ENCODE peak calls at places on chromosomes 13 and 19, in seven cellular contexts. V is AG04449, F is body of pancreas, U is lower leg skin, K is fibroblast of lung, R is thoracic aorta, C is HepG2. A is an unnamed sample.

GRCh38 chr13:46321494-46322225 is 65.4 kb downstream of the RUBCNL start:
- DNase-seq in V (no peak), F (peak), U (peak), K (peak), R (no peak), C (peak), A (no peak)

GRCh38 chr13:63636231-63636993 is 2220.8 kb upstream of the PCDH20 start:
- DNase-seq in V (no peak), F (peak), U (no peak), K (peak), R (no peak), C (no peak), A (no peak)

GRCh38 chr13:106314417-106314816 is 221.0 kb downstream of the EFNB2 start:
- DNase-seq in V (no peak), F (no peak), U (no peak), K (no peak), R (no peak), C (no peak), A (no peak)

GRCh38 chr13:91014696-91015095 is 332.8 kb upstream of the MIR17HG start:
- DNase-seq in V (no peak), F (no peak), U (no peak), K (peak), R (no peak), C (no peak), A (no peak)

GRCh38 chr13:111270765-111271164 is 49.7 kb upstream of the TEX29 start:
- DNase-seq in V (no peak), F (no peak), U (no peak), K (peak), R (no peak), C (no peak), A (no peak)

GRCh38 chr13:107518780-107519179 is 696.6 kb downstream of the LIG4 start:
- DNase-seq in V (no peak), F (no peak), U (no peak), K (peak), R (no peak), C (no peak), A (no peak)

GRCh38 chr19:17784201-17785008 is 10.5 kb upstream of the B3GNT3 start:
- DNase-seq in V (no peak), F (peak), U (peak), K (peak), R (no peak), C (peak), A (no peak)

GRCh38 chr19:45528744-45529453 is 21.6 kb downstream of the VASP start:
- DNase-seq in V (no peak), F (peak), U (no peak), K (peak), R (no peak), C (no peak), A (no peak)

GRCh38 chr19:7986321-7987083 is 18.9 kb downstream of the ELAVL1 start:
- DNase-seq in V (peak), F (no peak), U (no peak), K (peak), R (no peak), C (no peak), A (no peak)

GRCh38 chr13:41199526-41199925 is 5.2 kb upstream of the KBTBD7 start:
- DNase-seq in V (no peak), F (no peak), U (no peak), K (no peak), R (no peak), C (no peak), A (no peak)

GRCh38 chr19:12727745-12728433 is 4.2 kb upstream of the TNPO2 start:
- DNase-seq in V (no peak), F (no peak), U (no peak), K (no peak), R (no peak), C (no peak), A (no peak)

GRCh38 chr19:19643158-19644053 is at the start of gene GMIP:
- DNase-seq in V (no peak), F (peak), U (peak), K (peak), R (no peak), C (peak), A (no peak)

GRCh38 chr19:919157-920050 is 2.3 kb downstream of the KISS1R start:
- DNase-seq in V (no peak), F (no peak), U (no peak), K (no peak), R (no peak), C (no peak), A (peak)

GRCh38 chr13:40798380-40798779 is 9.0 kb downstream of the SLC25A15 start:
- DNase-seq in V (no peak), F (peak), U (no peak), K (no peak), R (no peak), C (no peak), A (no peak)

GRCh38 chr13:99759163-99759552 is 212.4 kb downstream of the ZIC5 start:
- DNase-seq in V (no peak), F (no peak), U (no peak), K (no peak), R (no peak), C (no peak), A (no peak)

GRCh38 chr13:99756281-99756680 is 215.3 kb downstream of the ZIC5 start:
- DNase-seq in V (no peak), F (no peak), U (no peak), K (no peak), R (no peak), C (peak), A (no peak)

GRCh38 chr13:99760456-99760855 is 211.1 kb downstream of the ZIC5 start:
- DNase-seq in V (no peak), F (no peak), U (no peak), K (no peak), R (no peak), C (no peak), A (no peak)

GRCh38 chr13:99757756-99758464 is 213.7 kb downstream of the ZIC5 start:
- DNase-seq in V (no peak), F (no peak), U (no peak), K (no peak), R (no peak), C (no peak), A (no peak)

GRCh38 chr13:99758465-99759162 is 213.0 kb downstream of the ZIC5 start:
- DNase-seq in V (no peak), F (no peak), U (no peak), K (no peak), R (no peak), C (no peak), A (no peak)
- TF ChIP-seq CTCF in V (no peak), F (no peak), U (no peak), K (no peak), R (no peak), C (no peak), A (no peak)

DNA sequence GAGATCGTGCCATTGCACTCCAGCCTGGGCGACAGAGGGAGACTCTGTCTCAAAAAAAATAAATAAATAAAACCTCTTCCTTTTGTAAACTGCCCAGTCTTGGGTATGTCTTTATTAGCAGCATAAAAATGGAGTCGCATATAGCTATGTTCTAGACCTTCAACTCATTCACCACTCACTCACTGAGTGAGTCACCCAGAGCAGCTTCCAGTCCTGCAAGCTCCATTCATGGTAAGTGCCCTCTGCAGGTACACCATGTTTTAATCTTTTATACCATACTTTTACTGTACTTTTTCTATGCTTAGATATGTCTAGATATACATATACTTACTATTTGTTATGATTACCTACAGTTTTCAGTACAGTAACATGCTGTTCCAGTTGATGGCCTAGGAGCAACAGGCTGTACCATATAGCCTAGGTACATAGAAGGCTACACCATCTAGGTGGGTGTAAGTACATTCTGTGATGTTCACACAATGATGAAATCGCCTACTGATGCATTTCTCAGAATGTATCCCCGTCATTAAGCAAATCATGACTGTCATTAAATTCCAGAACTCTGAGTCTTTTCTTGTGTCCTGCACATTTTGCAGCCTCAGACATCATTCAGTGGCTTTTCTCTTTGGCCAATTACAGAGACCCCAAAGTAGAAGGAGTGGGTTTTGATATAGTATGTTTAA is 13.7 kb upstream of the FARP1 start:
- DNase-seq in V (peak), F (no peak), U (no peak), K (peak), R (no peak), C (no peak), A (no peak)
- TF ChIP-seq CTCF in V (no peak), F (no peak), U (no peak), K (no peak), R (no peak), C (no peak), A (peak)

GRCh38 chr13:101945435-101945834 is 456.4 kb downstream of the FGF14 start:
- DNase-seq in V (no peak), F (no peak), U (no peak), K (no peak), R (no peak), C (no peak), A (no peak)
- TF ChIP-seq CTCF in V (no peak), F (no peak), U (no peak), K (no peak), R (no peak), C (peak), A (peak)

GRCh38 chr19:57719424-57719823 is 8.0 kb downstream of the ZNF671 start:
- DNase-seq in V (no peak), F (no peak), U (no peak), K (no peak), R (no peak), C (no peak), A (no peak)
- TF ChIP-seq CTCF in V (no peak), F (no peak), U (no peak), K (no peak), R (no peak), C (no peak), A (no peak)

GRCh38 chr19:38263696-38264485 is 482 bp upstream of the SPINT2 start:
- DNase-seq in V (no peak), F (peak), U (peak), K (no peak), R (peak), C (peak), A (no peak)
- TF ChIP-seq CTCF in V (no peak), F (no peak), U (no peak), K (no peak), R (no peak), C (no peak), A (no peak)

DNA sequence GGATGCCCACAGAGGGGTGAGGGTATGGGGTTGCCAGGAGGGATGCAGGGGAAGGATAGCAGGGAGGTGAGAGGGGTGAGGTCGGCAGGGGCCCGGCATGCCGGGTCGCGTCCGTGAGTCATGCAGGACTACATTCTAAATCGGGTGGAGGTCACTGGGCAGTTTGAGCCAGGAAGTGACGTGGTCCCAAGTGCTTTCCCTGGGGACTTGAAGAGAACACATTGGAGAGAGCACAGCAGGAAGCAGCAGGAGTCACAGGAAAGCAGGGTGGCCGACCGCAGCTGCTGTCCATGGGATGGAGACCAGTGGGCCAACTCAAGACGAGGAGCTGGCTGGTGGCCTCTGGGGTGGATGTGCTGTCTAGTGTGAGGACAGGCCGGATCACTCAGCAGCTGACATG is 92.0 kb upstream of the WASF3 start:
- DNase-seq in V (no peak), F (no peak), U (peak), K (no peak), R (no peak), C (no peak), A (no peak)
- TF ChIP-seq CTCF in V (no peak), F (no peak), U (no peak), K (no peak), R (no peak), C (no peak), A (no peak)

GRCh38 chr13:71977028-71977427 is 110.0 kb upstream of the DACH1 start:
- DNase-seq in V (no peak), F (no peak), U (no peak), K (no peak), R (no peak), C (no peak), A (no peak)

GRCh38 chr13:71979616-71980015 is 112.6 kb upstream of the DACH1 start:
- DNase-seq in V (no peak), F (peak), U (no peak), K (peak), R (no peak), C (peak), A (no peak)
- TF ChIP-seq CTCF in V (no peak), F (no peak), U (no peak), K (peak), R (no peak), C (peak), A (peak)

GRCh38 chr19:48754950-48755645 is at the start of gene FGF21:
- DNase-seq in V (no peak), F (no peak), U (no peak), K (no peak), R (no peak), C (no peak), A (no peak)

GRCh38 chr19:48750351-48750750 is 2.1 kb downstream of the FUT1 start:
- DNase-seq in V (no peak), F (peak), U (no peak), K (no peak), R (no peak), C (no peak), A (no peak)

GRCh38 chr19:48751835-48752510 is 468 bp downstream of the FUT1 start:
- DNase-seq in V (no peak), F (no peak), U (no peak), K (no peak), R (no peak), C (no peak), A (no peak)

GRCh38 chr19:48750771-48751504 is 1.5 kb downstream of the FUT1 start:
- DNase-seq in V (no peak), F (peak), U (no peak), K (no peak), R (no peak), C (no peak), A (no peak)

DNA sequence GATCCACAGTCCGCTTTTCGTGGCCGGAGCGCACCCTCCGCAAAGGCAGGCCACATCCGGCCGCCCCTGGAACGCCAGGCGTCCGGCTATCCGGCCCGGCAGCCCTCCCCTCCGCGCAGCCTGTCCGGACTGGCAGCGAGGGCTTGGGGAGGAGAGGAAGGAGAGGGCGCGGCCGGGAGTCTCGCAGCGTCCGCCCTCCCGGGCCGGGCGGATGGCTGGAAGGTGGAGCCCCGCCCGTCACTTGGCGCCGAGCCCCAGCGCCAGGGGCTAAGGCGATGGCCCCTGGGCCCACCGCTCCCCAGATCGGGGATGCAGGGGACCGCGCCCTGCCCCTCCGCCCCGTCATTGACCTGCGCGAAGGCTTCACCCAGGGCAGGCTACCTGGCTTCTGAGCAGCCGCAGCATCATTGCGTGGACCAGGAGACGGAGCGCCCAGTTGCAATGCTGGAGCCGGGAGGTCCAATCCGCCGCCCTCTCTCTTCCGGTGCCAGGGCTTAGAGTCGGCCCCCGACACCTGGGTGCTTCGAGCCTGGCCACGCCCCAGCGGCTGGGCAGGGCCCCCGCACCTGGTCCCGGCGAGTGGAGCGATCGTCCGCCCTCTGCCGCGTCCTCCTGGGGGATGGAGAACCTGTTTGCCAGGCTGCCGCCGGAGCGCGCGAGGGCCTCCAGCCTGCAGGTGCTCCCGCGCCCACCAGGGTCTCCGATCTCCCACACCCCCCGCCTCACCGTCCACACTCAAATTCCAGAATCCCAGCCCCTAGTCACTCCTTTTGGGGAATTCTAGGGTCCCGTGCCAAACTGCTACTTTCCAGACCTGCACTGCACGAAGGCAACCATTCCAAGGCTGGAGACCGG is at the start of gene FUT1:
- DNase-seq in V (no peak), F (peak), U (no peak), K (no peak), R (no peak), C (no peak), A (no peak)
- TF ChIP-seq CTCF in V (no peak), F (no peak), U (no peak), K (no peak), R (no peak), C (no peak), A (no peak)

GRCh38 chr19:2461751-2462634 is 5.2 kb upstream of the LMNB2 start:
- DNase-seq in V (no peak), F (peak), U (no peak), K (peak), R (no peak), C (no peak), A (no peak)
- TF ChIP-seq CTCF in V (peak), F (no peak), U (no peak), K (no peak), R (peak), C (no peak), A (peak)

A was measured in chondrocyte.